ENCODE peak calls at places on chromosomes 11 and 22, in ten cellular contexts. M is chondrocyte; N is epithelial cell of esophagus; P is naive thymus-derived CD8-positive, alpha-beta T cell; X is RWPE1; E is ovary; H is GM12865; G is amniotic stem cell; Q is sciatic nerve; R is CD8-positive, alpha-beta memory T cell. C is an unnamed sample.

GRCh38 chr11:17613428-17613962 is 66.4 kb downstream of the OTOG start:
- DNase-seq in E (no peak), G (no peak), Q (no peak), R (no peak), M (peak), H (no peak), X (no peak), N (no peak), P (no peak), C (no peak)

GRCh38 chr11:87437844-87438223 is 400.1 kb downstream of the TMEM135 start:
- DNase-seq in X (peak), M (no peak), Q (no peak), R (no peak), N (peak), E (no peak), G (no peak), P (no peak), H (no peak), C (peak)

GRCh38 chr11:111044751-111045407 is 200.6 kb upstream of the POU2AF2 start:
- DNase-seq in G (no peak), H (no peak), X (no peak), N (no peak), E (no peak), P (no peak), R (no peak), Q (no peak), M (no peak), C (no peak)

GRCh38 chr22:49954354-49954753 is 6.2 kb upstream of the PIM3 start:
- DNase-seq in Q (no peak), P (no peak), E (no peak), G (no peak), R (no peak), N (no peak), M (no peak), H (no peak), X (no peak), C (no peak)

GRCh38 chr11:7512525-7513209 is 1.1 kb upstream of the PPFIBP2 start:
- DNase-seq in Q (peak), M (no peak), E (peak), G (no peak), R (no peak), N (no peak), H (peak), X (no peak), P (peak), C (peak)

GRCh38 chr11:114317738-114318137 is 21.5 kb downstream of the NNMT start:
- DNase-seq in P (no peak), G (no peak), H (no peak), M (no peak), R (no peak), Q (no peak), E (peak), N (peak), X (no peak), C (peak)

GRCh38 chr11:65578134-65578533 is 2.3 kb downstream of the EHBP1L1 start:
- DNase-seq in X (no peak), Q (no peak), N (no peak), P (no peak), R (no peak), G (no peak), H (no peak), E (no peak), M (no peak), C (no peak)

GRCh38 chr22:23749747-23750373 is 1.1 kb downstream of the ZNF70 start:
- DNase-seq in E (no peak), R (no peak), G (no peak), M (no peak), P (no peak), Q (no peak), N (no peak), X (no peak), H (no peak), C (no peak)

C was measured in kidney tubule cell.